ENCODE peak calls at places on chromosomes 1 and 21, in seven cellular contexts. One of them, this sample, is unnamed.

GRCh38 chr1:212487774-212488435 is 55.2 kb downstream of the NENF start:
- DNase-seq in CD8-positive, alpha-beta T cell: no peak
- DNase-seq in retinal pigment epithelial cell: no peak
- DNase-seq in mucosa of descending colon: no peak
- DNase-seq in colonic mucosa: no peak
- DNase-seq in AG10803: no peak
- DNase-seq in RWPE2: no peak
- DNase-seq in this sample: no peak

GRCh38 chr1:48182441-48182840 is 40.1 kb upstream of the SLC5A9 start:
- DNase-seq in CD8-positive, alpha-beta T cell: no peak
- DNase-seq in retinal pigment epithelial cell: no peak
- DNase-seq in mucosa of descending colon: no peak
- DNase-seq in colonic mucosa: no peak
- DNase-seq in AG10803: no peak
- DNase-seq in RWPE2: no peak
- DNase-seq in this sample: no peak

GRCh38 chr1:93617670-93618488 is 63.8 kb downstream of the BCAR3 start:
- DNase-seq in CD8-positive, alpha-beta T cell: no peak
- DNase-seq in retinal pigment epithelial cell: no peak
- DNase-seq in mucosa of descending colon: peak; percentile 83
- DNase-seq in colonic mucosa: peak; percentile 85
- DNase-seq in AG10803: no peak
- DNase-seq in RWPE2: no peak
- DNase-seq in this sample: peak; percentile 85

GRCh38 chr1:39829791-39830533 is 41.3 kb upstream of the BMP8B start:
- DNase-seq in CD8-positive, alpha-beta T cell: no peak
- DNase-seq in retinal pigment epithelial cell: no peak
- DNase-seq in mucosa of descending colon: no peak
- DNase-seq in colonic mucosa: no peak
- DNase-seq in AG10803: peak; percentile 17
- DNase-seq in RWPE2: no peak
- DNase-seq in this sample: no peak

GRCh38 chr1:241343956-241344355 is 13.0 kb downstream of the RGS7 start:
- DNase-seq in CD8-positive, alpha-beta T cell: no peak
- DNase-seq in retinal pigment epithelial cell: no peak
- DNase-seq in mucosa of descending colon: no peak
- DNase-seq in colonic mucosa: no peak
- DNase-seq in AG10803: no peak
- DNase-seq in RWPE2: no peak
- DNase-seq in this sample: no peak

GRCh38 chr1:85277027-85277625 is 694 bp upstream of the BCL10 start:
- DNase-seq in CD8-positive, alpha-beta T cell: no peak
- DNase-seq in retinal pigment epithelial cell: no peak
- DNase-seq in mucosa of descending colon: peak; percentile 32
- DNase-seq in colonic mucosa: no peak
- DNase-seq in AG10803: no peak
- DNase-seq in RWPE2: no peak
- DNase-seq in this sample: no peak

GRCh38 chr1:145995964-145996432 is 381 bp downstream of the TXNIP start:
- DNase-seq in CD8-positive, alpha-beta T cell: no peak
- DNase-seq in retinal pigment epithelial cell: no peak
- DNase-seq in mucosa of descending colon: no peak
- DNase-seq in colonic mucosa: no peak
- DNase-seq in AG10803: no peak
- DNase-seq in RWPE2: no peak
- DNase-seq in this sample: no peak

GRCh38 chr1:23895082-23895481 is 18.1 kb downstream of the CNR2 start:
- DNase-seq in CD8-positive, alpha-beta T cell: no peak
- DNase-seq in retinal pigment epithelial cell: no peak
- DNase-seq in mucosa of descending colon: no peak
- DNase-seq in colonic mucosa: no peak
- DNase-seq in AG10803: no peak
- DNase-seq in RWPE2: no peak
- DNase-seq in this sample: no peak

GRCh38 chr1:56331892-56332567 is 247.3 kb downstream of the PLPP3 start:
- DNase-seq in CD8-positive, alpha-beta T cell: no peak
- DNase-seq in retinal pigment epithelial cell: no peak
- DNase-seq in mucosa of descending colon: no peak
- DNase-seq in colonic mucosa: no peak
- DNase-seq in AG10803: no peak
- DNase-seq in RWPE2: no peak
- DNase-seq in this sample: no peak

GRCh38 chr21:25895565-25896205 is 160.9 kb downstream of the GABPA start:
- DNase-seq in CD8-positive, alpha-beta T cell: no peak
- DNase-seq in retinal pigment epithelial cell: no peak
- DNase-seq in mucosa of descending colon: no peak
- DNase-seq in colonic mucosa: no peak
- DNase-seq in AG10803: peak; percentile 39
- DNase-seq in RWPE2: no peak
- DNase-seq in this sample: no peak

GRCh38 chr1:28887835-28888682 is 26.3 kb upstream of the EPB41 start:
- DNase-seq in CD8-positive, alpha-beta T cell: no peak
- DNase-seq in retinal pigment epithelial cell: no peak
- DNase-seq in mucosa of descending colon: peak; percentile 49
- DNase-seq in colonic mucosa: peak; percentile 47
- DNase-seq in AG10803: no peak
- DNase-seq in RWPE2: no peak
- DNase-seq in this sample: peak; percentile 77

GRCh38 chr1:227889863-227890405 is 57.8 kb downstream of the WNT9A start:
- DNase-seq in CD8-positive, alpha-beta T cell: no peak
- DNase-seq in retinal pigment epithelial cell: no peak
- DNase-seq in mucosa of descending colon: no peak
- DNase-seq in colonic mucosa: peak; percentile 14
- DNase-seq in AG10803: no peak
- DNase-seq in RWPE2: peak; percentile 11
- DNase-seq in this sample: peak; percentile 32

GRCh38 chr21:34722684-34723300 is 54.0 kb downstream of the CLIC6 start:
- DNase-seq in CD8-positive, alpha-beta T cell: no peak
- DNase-seq in retinal pigment epithelial cell: no peak
- DNase-seq in mucosa of descending colon: no peak
- DNase-seq in colonic mucosa: peak; percentile 27
- DNase-seq in AG10803: no peak
- DNase-seq in RWPE2: no peak
- DNase-seq in this sample: peak; percentile 86

GRCh38 chr1:66253330-66253921 is 280.5 kb upstream of the SGIP1 start:
- DNase-seq in CD8-positive, alpha-beta T cell: no peak
- DNase-seq in retinal pigment epithelial cell: no peak
- DNase-seq in mucosa of descending colon: peak; percentile 53
- DNase-seq in colonic mucosa: no peak
- DNase-seq in AG10803: peak; percentile 80
- DNase-seq in RWPE2: no peak
- DNase-seq in this sample: no peak

GRCh38 chr1:68213843-68214242 is 18.5 kb downstream of the WLS start:
- DNase-seq in CD8-positive, alpha-beta T cell: no peak
- DNase-seq in retinal pigment epithelial cell: no peak
- DNase-seq in mucosa of descending colon: peak; percentile 68
- DNase-seq in colonic mucosa: peak; percentile 73
- DNase-seq in AG10803: peak; percentile 65
- DNase-seq in RWPE2: no peak
- DNase-seq in this sample: peak; percentile 76

GRCh38 chr1:246210751-246211150 is 296.3 kb downstream of the SMYD3 start:
- DNase-seq in CD8-positive, alpha-beta T cell: no peak
- DNase-seq in retinal pigment epithelial cell: no peak
- DNase-seq in mucosa of descending colon: no peak
- DNase-seq in colonic mucosa: no peak
- DNase-seq in AG10803: no peak
- DNase-seq in RWPE2: no peak
- DNase-seq in this sample: no peak

GRCh38 chr1:60504206-60504868 is 430.8 kb upstream of the C1orf87 start:
- DNase-seq in CD8-positive, alpha-beta T cell: no peak
- DNase-seq in retinal pigment epithelial cell: no peak
- DNase-seq in mucosa of descending colon: no peak
- DNase-seq in colonic mucosa: no peak
- DNase-seq in AG10803: no peak
- DNase-seq in RWPE2: no peak
- DNase-seq in this sample: no peak

GRCh38 chr1:206757524-206758266 is 12.9 kb upstream of the IL19 start:
- DNase-seq in CD8-positive, alpha-beta T cell: no peak
- DNase-seq in retinal pigment epithelial cell: no peak
- DNase-seq in mucosa of descending colon: no peak
- DNase-seq in colonic mucosa: no peak
- DNase-seq in AG10803: no peak
- DNase-seq in RWPE2: no peak
- DNase-seq in this sample: no peak

GRCh38 chr1:147612366-147612765 is 58.0 kb downstream of the ACP6 start:
- DNase-seq in CD8-positive, alpha-beta T cell: no peak
- DNase-seq in retinal pigment epithelial cell: no peak
- DNase-seq in mucosa of descending colon: no peak
- DNase-seq in colonic mucosa: no peak
- DNase-seq in AG10803: no peak
- DNase-seq in RWPE2: no peak
- DNase-seq in this sample: no peak

GRCh38 chr1:189605236-189605635 is 872.4 kb downstream of the BRINP3 start:
- DNase-seq in CD8-positive, alpha-beta T cell: no peak
- DNase-seq in retinal pigment epithelial cell: no peak
- DNase-seq in mucosa of descending colon: no peak
- DNase-seq in colonic mucosa: no peak
- DNase-seq in AG10803: no peak
- DNase-seq in RWPE2: no peak
- DNase-seq in this sample: no peak

GRCh38 chr1:189609206-189609605 is 868.5 kb downstream of the BRINP3 start:
- DNase-seq in CD8-positive, alpha-beta T cell: no peak
- DNase-seq in retinal pigment epithelial cell: no peak
- DNase-seq in mucosa of descending colon: no peak
- DNase-seq in colonic mucosa: no peak
- DNase-seq in AG10803: no peak
- DNase-seq in RWPE2: no peak
- DNase-seq in this sample: no peak

GRCh38 chr1:189606795-189607476 is 870.7 kb downstream of the BRINP3 start:
- DNase-seq in CD8-positive, alpha-beta T cell: no peak
- DNase-seq in retinal pigment epithelial cell: no peak
- DNase-seq in mucosa of descending colon: no peak
- DNase-seq in colonic mucosa: no peak
- DNase-seq in AG10803: peak; percentile 6
- DNase-seq in RWPE2: no peak
- DNase-seq in this sample: no peak

GRCh38 chr1:189606047-189606446 is 871.6 kb downstream of the BRINP3 start:
- DNase-seq in CD8-positive, alpha-beta T cell: no peak
- DNase-seq in retinal pigment epithelial cell: no peak
- DNase-seq in mucosa of descending colon: no peak
- DNase-seq in colonic mucosa: no peak
- DNase-seq in AG10803: no peak
- DNase-seq in RWPE2: no peak
- DNase-seq in this sample: no peak

DNA sequence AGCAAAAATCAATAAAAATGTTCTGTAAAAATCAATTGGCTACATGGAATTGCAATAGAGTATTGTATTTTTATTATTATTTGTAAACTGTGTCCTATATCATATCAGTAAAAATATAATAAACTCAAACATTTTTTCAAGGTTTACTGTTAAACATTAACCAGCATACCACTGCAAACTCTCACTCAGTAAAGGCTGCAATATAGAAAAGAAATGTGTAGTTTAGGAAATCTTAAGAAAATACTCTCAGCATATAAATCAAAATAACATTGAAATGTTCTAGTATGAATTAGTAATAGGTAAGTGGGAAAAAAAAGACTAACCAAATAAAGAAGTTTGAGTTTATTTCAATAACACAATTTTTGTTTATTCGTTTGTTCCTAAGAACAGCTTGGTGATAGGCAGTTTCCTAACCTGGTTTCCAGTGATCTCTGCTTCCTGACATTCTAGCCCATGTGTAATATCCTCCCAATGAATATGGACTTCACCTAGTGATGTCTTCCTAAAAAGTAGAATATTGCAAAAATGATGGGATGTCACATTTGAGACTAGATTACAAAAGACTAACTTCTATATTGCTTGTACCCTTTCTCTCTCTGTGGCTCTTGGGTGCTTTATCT is 870.1 kb downstream of the BRINP3 start:
- DNase-seq in CD8-positive, alpha-beta T cell: no peak
- DNase-seq in retinal pigment epithelial cell: no peak
- DNase-seq in mucosa of descending colon: no peak
- DNase-seq in colonic mucosa: no peak
- DNase-seq in AG10803: no peak
- DNase-seq in RWPE2: no peak
- DNase-seq in this sample: no peak
- H3K4me3 ChIP-seq in CD8-positive, alpha-beta T cell: no peak overlapping the region
- H3K4me3 ChIP-seq in retinal pigment epithelial cell: no peak overlapping the region
- H3K4me3 ChIP-seq in mucosa of descending colon: no peak overlapping the region
- H3K4me3 ChIP-seq in colonic mucosa: no peak overlapping the region
- H3K4me3 ChIP-seq in AG10803: no peak overlapping the region
- H3K4me3 ChIP-seq in RWPE2: no peak overlapping the region
- H3K4me3 ChIP-seq in this sample: no peak overlapping the region

GRCh38 chr1:236733654-236734053 is 47.4 kb downstream of the ACTN2 start:
- DNase-seq in CD8-positive, alpha-beta T cell: no peak
- DNase-seq in retinal pigment epithelial cell: no peak
- DNase-seq in mucosa of descending colon: no peak
- DNase-seq in colonic mucosa: no peak
- DNase-seq in AG10803: no peak
- DNase-seq in RWPE2: no peak
- DNase-seq in this sample: no peak
- TF ChIP-seq CTCF in CD8-positive, alpha-beta T cell: no peak
- TF ChIP-seq CTCF in retinal pigment epithelial cell: no peak
- TF ChIP-seq CTCF in mucosa of descending colon: no peak
- TF ChIP-seq CTCF in colonic mucosa: no peak
- TF ChIP-seq CTCF in AG10803: no peak
- TF ChIP-seq CTCF in RWPE2: no peak
- TF ChIP-seq CTCF in this sample: no peak

GRCh38 chr21:42200906-42201614 is 17.9 kb upstream of the ABCG1 start:
- DNase-seq in CD8-positive, alpha-beta T cell: no peak
- DNase-seq in retinal pigment epithelial cell: no peak
- DNase-seq in mucosa of descending colon: peak; percentile 17
- DNase-seq in colonic mucosa: no peak
- DNase-seq in AG10803: no peak
- DNase-seq in RWPE2: no peak
- DNase-seq in this sample: no peak

GRCh38 chr21:42201615-42202161 is 17.3 kb upstream of the ABCG1 start:
- DNase-seq in CD8-positive, alpha-beta T cell: no peak
- DNase-seq in retinal pigment epithelial cell: no peak
- DNase-seq in mucosa of descending colon: no peak
- DNase-seq in colonic mucosa: no peak
- DNase-seq in AG10803: no peak
- DNase-seq in RWPE2: no peak
- DNase-seq in this sample: no peak

GRCh38 chr21:42202321-42202720 is 16.6 kb upstream of the ABCG1 start:
- DNase-seq in CD8-positive, alpha-beta T cell: no peak
- DNase-seq in retinal pigment epithelial cell: no peak
- DNase-seq in mucosa of descending colon: no peak
- DNase-seq in colonic mucosa: no peak
- DNase-seq in AG10803: no peak
- DNase-seq in RWPE2: no peak
- DNase-seq in this sample: no peak

GRCh38 chr21:42198949-42199348 is 20.0 kb upstream of the ABCG1 start:
- DNase-seq in CD8-positive, alpha-beta T cell: no peak
- DNase-seq in retinal pigment epithelial cell: peak; percentile 40
- DNase-seq in mucosa of descending colon: no peak
- DNase-seq in colonic mucosa: no peak
- DNase-seq in AG10803: no peak
- DNase-seq in RWPE2: no peak
- DNase-seq in this sample: no peak

GRCh38 chr21:42199488-42200463 is 19.2 kb upstream of the ABCG1 start:
- DNase-seq in CD8-positive, alpha-beta T cell: no peak
- DNase-seq in retinal pigment epithelial cell: no peak
- DNase-seq in mucosa of descending colon: peak; percentile 51
- DNase-seq in colonic mucosa: no peak
- DNase-seq in AG10803: peak; percentile 75
- DNase-seq in RWPE2: no peak
- DNase-seq in this sample: no peak
- H3K4me3 ChIP-seq in CD8-positive, alpha-beta T cell: no peak overlapping the region
- H3K4me3 ChIP-seq in retinal pigment epithelial cell: no peak overlapping the region
- H3K4me3 ChIP-seq in mucosa of descending colon: no peak overlapping the region
- H3K4me3 ChIP-seq in colonic mucosa: no peak overlapping the region
- H3K4me3 ChIP-seq in AG10803: no peak overlapping the region
- H3K4me3 ChIP-seq in RWPE2: no peak overlapping the region
- H3K4me3 ChIP-seq in this sample: no peak overlapping the region

GRCh38 chr1:1573843-1574720 is 581 bp downstream of the SSU72 start:
- DNase-seq in CD8-positive, alpha-beta T cell: no peak
- DNase-seq in retinal pigment epithelial cell: no peak
- DNase-seq in mucosa of descending colon: peak; percentile 70
- DNase-seq in colonic mucosa: peak; percentile 63
- DNase-seq in AG10803: peak; percentile 50
- DNase-seq in RWPE2: no peak
- DNase-seq in this sample: peak; percentile 88
- TF ChIP-seq CTCF in CD8-positive, alpha-beta T cell: no peak
- TF ChIP-seq CTCF in retinal pigment epithelial cell: peak; percentile 47
- TF ChIP-seq CTCF in mucosa of descending colon: no peak
- TF ChIP-seq CTCF in colonic mucosa: peak; percentile 24
- TF ChIP-seq CTCF in AG10803: peak; percentile 2
- TF ChIP-seq CTCF in RWPE2: peak; percentile 30
- TF ChIP-seq CTCF in this sample: no peak

This sample was measured in kidney.